ENCODE peak calls at places on chromosomes 3 and 15, in eight cellular contexts. T, X, L, Q, E, J, R and B are unnamed samples.
A peak's percentile ranks its signal among the peaks of the same experiment; 100 is the strongest.

GRCh38 chr3:179348325-179349013 is 960 bp downstream of the MFN1 start:
- DNase-seq in T (no peak), X (no peak), L (peak; percentile 68), Q (peak; percentile 23), E (peak; percentile 8), J (no peak), R (no peak), B (no peak)

GRCh38 chr15:80743189-80743833 is 35.9 kb upstream of the CEMIP start:
- DNase-seq in T (no peak), X (no peak), L (no peak), Q (no peak), E (no peak), J (no peak), R (no peak), B (no peak)

GRCh38 chr3:8561365-8561764 is 59.7 kb downstream of the LMCD1 start:
- DNase-seq in T (no peak), X (peak; percentile 59), L (no peak), Q (no peak), E (no peak), J (peak; percentile 67), R (no peak), B (no peak)

GRCh38 chr3:97817965-97818364 is 3.8 kb upstream of the CRYBG3 start:
- DNase-seq in T (no peak), X (no peak), L (no peak), Q (no peak), E (no peak), J (no peak), R (no peak), B (no peak)

GRCh38 chr15:85515212-85515611 is 134.8 kb downstream of the AKAP13 start:
- DNase-seq in T (no peak), X (no peak), L (no peak), Q (no peak), E (no peak), J (no peak), R (no peak), B (no peak)

GRCh38 chr3:45566951-45567411 is 27.6 kb upstream of the LIMD1 start:
- DNase-seq in T (no peak), X (no peak), L (no peak), Q (no peak), E (no peak), J (no peak), R (no peak), B (no peak)

GRCh38 chr15:69424748-69425413 is 10.7 kb downstream of the KIF23 start:
- DNase-seq in T (no peak), X (no peak), L (no peak), Q (no peak), E (no peak), J (no peak), R (no peak), B (no peak)

GRCh38 chr3:57278237-57278636 is 14.2 kb downstream of the ASB14 start:
- DNase-seq in T (no peak), X (no peak), L (no peak), Q (no peak), E (no peak), J (no peak), R (no peak), B (no peak)

GRCh38 chr3:54271118-54271517 is 148.8 kb downstream of the CACNA2D3 start:
- DNase-seq in T (no peak), X (no peak), L (no peak), Q (no peak), E (no peak), J (no peak), R (no peak), B (no peak)

GRCh38 chr15:42012241-42012640 is 8.6 kb downstream of the PLA2G4E start:
- DNase-seq in T (no peak), X (no peak), L (no peak), Q (no peak), E (no peak), J (peak; percentile 2), R (no peak), B (no peak)

GRCh38 chr15:99429681-99430081 is 136.1 kb upstream of the MEF2A start:
- DNase-seq in T (no peak), X (peak; percentile 22), L (no peak), Q (no peak), E (no peak), J (peak; percentile 28), R (no peak), B (no peak)

GRCh38 chr3:164060923-164061322 is 1017.4 kb downstream of the SI start:
- DNase-seq in T (no peak), X (no peak), L (no peak), Q (no peak), E (no peak), J (no peak), R (no peak), B (no peak)

GRCh38 chr3:38151667-38152265 is 13.3 kb downstream of the MYD88 start:
- DNase-seq in T (no peak), X (no peak), L (no peak), Q (no peak), E (no peak), J (no peak), R (no peak), B (no peak)

GRCh38 chr3:112818289-112818688 is 28.4 kb downstream of the CD200R1L start:
- DNase-seq in T (no peak), X (no peak), L (no peak), Q (no peak), E (no peak), J (no peak), R (no peak), B (no peak)